ENCODE peak calls at places on chromosome 13, in seven cellular contexts. One of them, this sample, is unnamed.

GRCh38 chr13:24672141-24673132 is 7.8 kb upstream of the ATP12A start:
- DNase-seq in cerebellum: no peak
- DNase-seq in epithelial cell of esophagus: no peak
- DNase-seq in stimulated activated CD8-positive, alpha-beta memory T cell treated with anti-CD3 and anti-CD28 coated beads, Interleukin-7, amount 100 ng/mL, for 1 hour: no peak
- DNase-seq in EH: no peak
- DNase-seq in non-pigmented ciliary epithelial cell: no peak
- DNase-seq in NCI-H2081: no peak
- DNase-seq in this sample: no peak

GRCh38 chr13:114282143-114282685 is 813 bp downstream of the UPF3A start:
- DNase-seq in cerebellum: peak
- DNase-seq in epithelial cell of esophagus: no peak
- DNase-seq in stimulated activated CD8-positive, alpha-beta memory T cell treated with anti-CD3 and anti-CD28 coated beads, Interleukin-7, amount 100 ng/mL, for 1 hour: no peak
- DNase-seq in EH: peak
- DNase-seq in non-pigmented ciliary epithelial cell: no peak
- DNase-seq in NCI-H2081: peak
- DNase-seq in this sample: peak

GRCh38 chr13:73090116-73090811 is 31.5 kb downstream of the KLF5 start:
- DNase-seq in cerebellum: no peak
- DNase-seq in epithelial cell of esophagus: peak
- DNase-seq in stimulated activated CD8-positive, alpha-beta memory T cell treated with anti-CD3 and anti-CD28 coated beads, Interleukin-7, amount 100 ng/mL, for 1 hour: no peak
- DNase-seq in EH: peak
- DNase-seq in non-pigmented ciliary epithelial cell: peak
- DNase-seq in NCI-H2081: peak
- DNase-seq in this sample: no peak

GRCh38 chr13:45370922-45371406 is 30.0 kb upstream of the TPT1 start:
- DNase-seq in cerebellum: peak
- DNase-seq in epithelial cell of esophagus: peak
- DNase-seq in stimulated activated CD8-positive, alpha-beta memory T cell treated with anti-CD3 and anti-CD28 coated beads, Interleukin-7, amount 100 ng/mL, for 1 hour: peak
- DNase-seq in EH: peak
- DNase-seq in non-pigmented ciliary epithelial cell: no peak
- DNase-seq in NCI-H2081: peak
- DNase-seq in this sample: peak

GRCh38 chr13:114275309-114275708 is 6.1 kb upstream of the UPF3A start:
- DNase-seq in cerebellum: no peak
- DNase-seq in epithelial cell of esophagus: no peak
- DNase-seq in stimulated activated CD8-positive, alpha-beta memory T cell treated with anti-CD3 and anti-CD28 coated beads, Interleukin-7, amount 100 ng/mL, for 1 hour: no peak
- DNase-seq in EH: no peak
- DNase-seq in non-pigmented ciliary epithelial cell: no peak
- DNase-seq in NCI-H2081: no peak
- DNase-seq in this sample: no peak

GRCh38 chr13:19862511-19863313 is 737 bp downstream of the ZMYM5 start:
- DNase-seq in cerebellum: peak
- DNase-seq in epithelial cell of esophagus: peak
- DNase-seq in stimulated activated CD8-positive, alpha-beta memory T cell treated with anti-CD3 and anti-CD28 coated beads, Interleukin-7, amount 100 ng/mL, for 1 hour: peak
- DNase-seq in EH: peak
- DNase-seq in non-pigmented ciliary epithelial cell: no peak
- DNase-seq in NCI-H2081: peak
- DNase-seq in this sample: peak

GRCh38 chr13:42176286-42176685 is 95.7 kb upstream of the AKAP11 start:
- DNase-seq in cerebellum: no peak
- DNase-seq in epithelial cell of esophagus: no peak
- DNase-seq in stimulated activated CD8-positive, alpha-beta memory T cell treated with anti-CD3 and anti-CD28 coated beads, Interleukin-7, amount 100 ng/mL, for 1 hour: no peak
- DNase-seq in EH: no peak
- DNase-seq in non-pigmented ciliary epithelial cell: no peak
- DNase-seq in NCI-H2081: no peak
- DNase-seq in this sample: no peak

GRCh38 chr13:102642475-102642874 is 45.7 kb downstream of the TPP2 start:
- DNase-seq in cerebellum: peak
- DNase-seq in epithelial cell of esophagus: peak
- DNase-seq in stimulated activated CD8-positive, alpha-beta memory T cell treated with anti-CD3 and anti-CD28 coated beads, Interleukin-7, amount 100 ng/mL, for 1 hour: no peak
- DNase-seq in EH: no peak
- DNase-seq in non-pigmented ciliary epithelial cell: no peak
- DNase-seq in NCI-H2081: peak
- DNase-seq in this sample: peak

GRCh38 chr13:23748591-23748990 is 140.6 kb downstream of the MIPEP start:
- DNase-seq in cerebellum: no peak
- DNase-seq in epithelial cell of esophagus: no peak
- DNase-seq in stimulated activated CD8-positive, alpha-beta memory T cell treated with anti-CD3 and anti-CD28 coated beads, Interleukin-7, amount 100 ng/mL, for 1 hour: no peak
- DNase-seq in EH: no peak
- DNase-seq in non-pigmented ciliary epithelial cell: no peak
- DNase-seq in NCI-H2081: no peak
- DNase-seq in this sample: no peak

This sample was measured in cerebellar cortex.